ENCODE peak calls at places on chromosomes 2 and 18, in eight cellular contexts. One of them, this sample, is unnamed.

GRCh38 chr2:9750224-9751215 is 92.8 kb upstream of the TAF1B start:
- DNase-seq in activated gamma-delta T cell treated with Interleukin-2 at 50 U/mL for 16 hours: no peak
- DNase-seq in activated CD4-positive, alpha-beta T cell treated with anti-CD3 and anti-CD28 coated beads, Interleukin-2, amount 50 U/mL, for 1 hour: no peak
- DNase-seq in astrocyte of the spinal cord: no peak
- DNase-seq in stimulated activated CD4-positive, alpha-beta T cell treated with anti-CD3 and anti-CD28 coated beads, Interleukin-2, amount 100 ng/mL, for 48 hours: no peak
- DNase-seq in heart right ventricle: no peak
- DNase-seq in stimulated activated CD8-positive, alpha-beta memory T cell treated with anti-CD3 and anti-CD28 coated beads, Interleukin-12 subunit alpha, Interleukin-12 subunit beta, amount 100 ng/mL, for 4 hours: no peak
- DNase-seq in naive thymus-derived CD8-positive, alpha-beta T cell: no peak
- DNase-seq in this sample: peak

GRCh38 chr2:69222984-69223658 is 163.9 kb downstream of the GFPT1 start:
- DNase-seq in activated gamma-delta T cell treated with Interleukin-2 at 50 U/mL for 16 hours: no peak
- DNase-seq in activated CD4-positive, alpha-beta T cell treated with anti-CD3 and anti-CD28 coated beads, Interleukin-2, amount 50 U/mL, for 1 hour: no peak
- DNase-seq in astrocyte of the spinal cord: peak
- DNase-seq in stimulated activated CD4-positive, alpha-beta T cell treated with anti-CD3 and anti-CD28 coated beads, Interleukin-2, amount 100 ng/mL, for 48 hours: no peak
- DNase-seq in heart right ventricle: peak
- DNase-seq in stimulated activated CD8-positive, alpha-beta memory T cell treated with anti-CD3 and anti-CD28 coated beads, Interleukin-12 subunit alpha, Interleukin-12 subunit beta, amount 100 ng/mL, for 4 hours: no peak
- DNase-seq in naive thymus-derived CD8-positive, alpha-beta T cell: no peak
- DNase-seq in this sample: no peak

GRCh38 chr2:179031731-179032408 is 18.1 kb downstream of the CCDC141 start:
- DNase-seq in activated gamma-delta T cell treated with Interleukin-2 at 50 U/mL for 16 hours: no peak
- DNase-seq in activated CD4-positive, alpha-beta T cell treated with anti-CD3 and anti-CD28 coated beads, Interleukin-2, amount 50 U/mL, for 1 hour: no peak
- DNase-seq in astrocyte of the spinal cord: peak
- DNase-seq in stimulated activated CD4-positive, alpha-beta T cell treated with anti-CD3 and anti-CD28 coated beads, Interleukin-2, amount 100 ng/mL, for 48 hours: no peak
- DNase-seq in heart right ventricle: no peak
- DNase-seq in stimulated activated CD8-positive, alpha-beta memory T cell treated with anti-CD3 and anti-CD28 coated beads, Interleukin-12 subunit alpha, Interleukin-12 subunit beta, amount 100 ng/mL, for 4 hours: no peak
- DNase-seq in naive thymus-derived CD8-positive, alpha-beta T cell: peak
- DNase-seq in this sample: no peak

GRCh38 chr18:9684901-9685738 is 23.0 kb upstream of the RAB31 start:
- DNase-seq in activated gamma-delta T cell treated with Interleukin-2 at 50 U/mL for 16 hours: no peak
- DNase-seq in activated CD4-positive, alpha-beta T cell treated with anti-CD3 and anti-CD28 coated beads, Interleukin-2, amount 50 U/mL, for 1 hour: no peak
- DNase-seq in astrocyte of the spinal cord: peak
- DNase-seq in stimulated activated CD4-positive, alpha-beta T cell treated with anti-CD3 and anti-CD28 coated beads, Interleukin-2, amount 100 ng/mL, for 48 hours: no peak
- DNase-seq in heart right ventricle: peak
- DNase-seq in stimulated activated CD8-positive, alpha-beta memory T cell treated with anti-CD3 and anti-CD28 coated beads, Interleukin-12 subunit alpha, Interleukin-12 subunit beta, amount 100 ng/mL, for 4 hours: no peak
- DNase-seq in naive thymus-derived CD8-positive, alpha-beta T cell: no peak
- DNase-seq in this sample: no peak

GRCh38 chr2:114700440-114700839 is 258.0 kb downstream of the DPP10 start:
- DNase-seq in activated gamma-delta T cell treated with Interleukin-2 at 50 U/mL for 16 hours: no peak
- DNase-seq in activated CD4-positive, alpha-beta T cell treated with anti-CD3 and anti-CD28 coated beads, Interleukin-2, amount 50 U/mL, for 1 hour: no peak
- DNase-seq in astrocyte of the spinal cord: no peak
- DNase-seq in stimulated activated CD4-positive, alpha-beta T cell treated with anti-CD3 and anti-CD28 coated beads, Interleukin-2, amount 100 ng/mL, for 48 hours: no peak
- DNase-seq in heart right ventricle: no peak
- DNase-seq in stimulated activated CD8-positive, alpha-beta memory T cell treated with anti-CD3 and anti-CD28 coated beads, Interleukin-12 subunit alpha, Interleukin-12 subunit beta, amount 100 ng/mL, for 4 hours: no peak
- DNase-seq in naive thymus-derived CD8-positive, alpha-beta T cell: no peak
- DNase-seq in this sample: no peak

GRCh38 chr2:54981409-54981808 is 68.8 kb downstream of the RTN4 start:
- DNase-seq in activated gamma-delta T cell treated with Interleukin-2 at 50 U/mL for 16 hours: no peak
- DNase-seq in activated CD4-positive, alpha-beta T cell treated with anti-CD3 and anti-CD28 coated beads, Interleukin-2, amount 50 U/mL, for 1 hour: no peak
- DNase-seq in astrocyte of the spinal cord: no peak
- DNase-seq in stimulated activated CD4-positive, alpha-beta T cell treated with anti-CD3 and anti-CD28 coated beads, Interleukin-2, amount 100 ng/mL, for 48 hours: no peak
- DNase-seq in heart right ventricle: no peak
- DNase-seq in stimulated activated CD8-positive, alpha-beta memory T cell treated with anti-CD3 and anti-CD28 coated beads, Interleukin-12 subunit alpha, Interleukin-12 subunit beta, amount 100 ng/mL, for 4 hours: no peak
- DNase-seq in naive thymus-derived CD8-positive, alpha-beta T cell: no peak
- DNase-seq in this sample: no peak

GRCh38 chr2:42843611-42844010 is 51.2 kb upstream of the HAAO start:
- DNase-seq in activated gamma-delta T cell treated with Interleukin-2 at 50 U/mL for 16 hours: no peak
- DNase-seq in activated CD4-positive, alpha-beta T cell treated with anti-CD3 and anti-CD28 coated beads, Interleukin-2, amount 50 U/mL, for 1 hour: no peak
- DNase-seq in astrocyte of the spinal cord: no peak
- DNase-seq in stimulated activated CD4-positive, alpha-beta T cell treated with anti-CD3 and anti-CD28 coated beads, Interleukin-2, amount 100 ng/mL, for 48 hours: no peak
- DNase-seq in heart right ventricle: no peak
- DNase-seq in stimulated activated CD8-positive, alpha-beta memory T cell treated with anti-CD3 and anti-CD28 coated beads, Interleukin-12 subunit alpha, Interleukin-12 subunit beta, amount 100 ng/mL, for 4 hours: no peak
- DNase-seq in naive thymus-derived CD8-positive, alpha-beta T cell: no peak
- DNase-seq in this sample: no peak

GRCh38 chr18:34707670-34708069 is 2.4 kb upstream of the DTNA start:
- DNase-seq in activated gamma-delta T cell treated with Interleukin-2 at 50 U/mL for 16 hours: no peak
- DNase-seq in activated CD4-positive, alpha-beta T cell treated with anti-CD3 and anti-CD28 coated beads, Interleukin-2, amount 50 U/mL, for 1 hour: no peak
- DNase-seq in astrocyte of the spinal cord: peak
- DNase-seq in stimulated activated CD4-positive, alpha-beta T cell treated with anti-CD3 and anti-CD28 coated beads, Interleukin-2, amount 100 ng/mL, for 48 hours: no peak
- DNase-seq in heart right ventricle: no peak
- DNase-seq in stimulated activated CD8-positive, alpha-beta memory T cell treated with anti-CD3 and anti-CD28 coated beads, Interleukin-12 subunit alpha, Interleukin-12 subunit beta, amount 100 ng/mL, for 4 hours: no peak
- DNase-seq in naive thymus-derived CD8-positive, alpha-beta T cell: no peak
- DNase-seq in this sample: no peak

GRCh38 chr2:218983263-218983970 is 1.6 kb downstream of the FEV start:
- DNase-seq in activated gamma-delta T cell treated with Interleukin-2 at 50 U/mL for 16 hours: no peak
- DNase-seq in activated CD4-positive, alpha-beta T cell treated with anti-CD3 and anti-CD28 coated beads, Interleukin-2, amount 50 U/mL, for 1 hour: no peak
- DNase-seq in astrocyte of the spinal cord: no peak
- DNase-seq in stimulated activated CD4-positive, alpha-beta T cell treated with anti-CD3 and anti-CD28 coated beads, Interleukin-2, amount 100 ng/mL, for 48 hours: no peak
- DNase-seq in heart right ventricle: no peak
- DNase-seq in stimulated activated CD8-positive, alpha-beta memory T cell treated with anti-CD3 and anti-CD28 coated beads, Interleukin-12 subunit alpha, Interleukin-12 subunit beta, amount 100 ng/mL, for 4 hours: no peak
- DNase-seq in naive thymus-derived CD8-positive, alpha-beta T cell: no peak
- DNase-seq in this sample: no peak

GRCh38 chr18:62426191-62426488 is 96.7 kb upstream of the ZCCHC2 start:
- DNase-seq in activated gamma-delta T cell treated with Interleukin-2 at 50 U/mL for 16 hours: no peak
- DNase-seq in activated CD4-positive, alpha-beta T cell treated with anti-CD3 and anti-CD28 coated beads, Interleukin-2, amount 50 U/mL, for 1 hour: no peak
- DNase-seq in astrocyte of the spinal cord: no peak
- DNase-seq in stimulated activated CD4-positive, alpha-beta T cell treated with anti-CD3 and anti-CD28 coated beads, Interleukin-2, amount 100 ng/mL, for 48 hours: no peak
- DNase-seq in heart right ventricle: no peak
- DNase-seq in stimulated activated CD8-positive, alpha-beta memory T cell treated with anti-CD3 and anti-CD28 coated beads, Interleukin-12 subunit alpha, Interleukin-12 subunit beta, amount 100 ng/mL, for 4 hours: no peak
- DNase-seq in naive thymus-derived CD8-positive, alpha-beta T cell: no peak
- DNase-seq in this sample: no peak

GRCh38 chr2:161123531-161124030 is 36.6 kb upstream of the TANK start:
- DNase-seq in activated gamma-delta T cell treated with Interleukin-2 at 50 U/mL for 16 hours: no peak
- DNase-seq in activated CD4-positive, alpha-beta T cell treated with anti-CD3 and anti-CD28 coated beads, Interleukin-2, amount 50 U/mL, for 1 hour: no peak
- DNase-seq in astrocyte of the spinal cord: no peak
- DNase-seq in stimulated activated CD4-positive, alpha-beta T cell treated with anti-CD3 and anti-CD28 coated beads, Interleukin-2, amount 100 ng/mL, for 48 hours: no peak
- DNase-seq in heart right ventricle: no peak
- DNase-seq in stimulated activated CD8-positive, alpha-beta memory T cell treated with anti-CD3 and anti-CD28 coated beads, Interleukin-12 subunit alpha, Interleukin-12 subunit beta, amount 100 ng/mL, for 4 hours: no peak
- DNase-seq in naive thymus-derived CD8-positive, alpha-beta T cell: no peak
- DNase-seq in this sample: no peak

GRCh38 chr2:55408098-55408882 is 11.4 kb downstream of the CCDC88A start:
- DNase-seq in activated gamma-delta T cell treated with Interleukin-2 at 50 U/mL for 16 hours: no peak
- DNase-seq in activated CD4-positive, alpha-beta T cell treated with anti-CD3 and anti-CD28 coated beads, Interleukin-2, amount 50 U/mL, for 1 hour: no peak
- DNase-seq in astrocyte of the spinal cord: peak
- DNase-seq in stimulated activated CD4-positive, alpha-beta T cell treated with anti-CD3 and anti-CD28 coated beads, Interleukin-2, amount 100 ng/mL, for 48 hours: no peak
- DNase-seq in heart right ventricle: no peak
- DNase-seq in stimulated activated CD8-positive, alpha-beta memory T cell treated with anti-CD3 and anti-CD28 coated beads, Interleukin-12 subunit alpha, Interleukin-12 subunit beta, amount 100 ng/mL, for 4 hours: no peak
- DNase-seq in naive thymus-derived CD8-positive, alpha-beta T cell: no peak
- DNase-seq in this sample: no peak

GRCh38 chr2:137886432-137886831 is 77.8 kb upstream of the HNMT start:
- DNase-seq in activated gamma-delta T cell treated with Interleukin-2 at 50 U/mL for 16 hours: no peak
- DNase-seq in activated CD4-positive, alpha-beta T cell treated with anti-CD3 and anti-CD28 coated beads, Interleukin-2, amount 50 U/mL, for 1 hour: no peak
- DNase-seq in astrocyte of the spinal cord: no peak
- DNase-seq in stimulated activated CD4-positive, alpha-beta T cell treated with anti-CD3 and anti-CD28 coated beads, Interleukin-2, amount 100 ng/mL, for 48 hours: no peak
- DNase-seq in heart right ventricle: no peak
- DNase-seq in stimulated activated CD8-positive, alpha-beta memory T cell treated with anti-CD3 and anti-CD28 coated beads, Interleukin-12 subunit alpha, Interleukin-12 subunit beta, amount 100 ng/mL, for 4 hours: no peak
- DNase-seq in naive thymus-derived CD8-positive, alpha-beta T cell: no peak
- DNase-seq in this sample: no peak

GRCh38 chr2:85111819-85112281 is 21.3 kb upstream of the TCF7L1 start:
- DNase-seq in activated gamma-delta T cell treated with Interleukin-2 at 50 U/mL for 16 hours: no peak
- DNase-seq in activated CD4-positive, alpha-beta T cell treated with anti-CD3 and anti-CD28 coated beads, Interleukin-2, amount 50 U/mL, for 1 hour: no peak
- DNase-seq in astrocyte of the spinal cord: peak
- DNase-seq in stimulated activated CD4-positive, alpha-beta T cell treated with anti-CD3 and anti-CD28 coated beads, Interleukin-2, amount 100 ng/mL, for 48 hours: no peak
- DNase-seq in heart right ventricle: no peak
- DNase-seq in stimulated activated CD8-positive, alpha-beta memory T cell treated with anti-CD3 and anti-CD28 coated beads, Interleukin-12 subunit alpha, Interleukin-12 subunit beta, amount 100 ng/mL, for 4 hours: no peak
- DNase-seq in naive thymus-derived CD8-positive, alpha-beta T cell: no peak
- DNase-seq in this sample: no peak

GRCh38 chr2:102397167-102397566 is 25.8 kb upstream of the IL18RAP start:
- DNase-seq in activated gamma-delta T cell treated with Interleukin-2 at 50 U/mL for 16 hours: no peak
- DNase-seq in activated CD4-positive, alpha-beta T cell treated with anti-CD3 and anti-CD28 coated beads, Interleukin-2, amount 50 U/mL, for 1 hour: no peak
- DNase-seq in astrocyte of the spinal cord: no peak
- DNase-seq in stimulated activated CD4-positive, alpha-beta T cell treated with anti-CD3 and anti-CD28 coated beads, Interleukin-2, amount 100 ng/mL, for 48 hours: no peak
- DNase-seq in heart right ventricle: no peak
- DNase-seq in stimulated activated CD8-positive, alpha-beta memory T cell treated with anti-CD3 and anti-CD28 coated beads, Interleukin-12 subunit alpha, Interleukin-12 subunit beta, amount 100 ng/mL, for 4 hours: no peak
- DNase-seq in naive thymus-derived CD8-positive, alpha-beta T cell: no peak
- DNase-seq in this sample: no peak

GRCh38 chr2:68663371-68664156 is 20.2 kb downstream of the PROKR1 start:
- DNase-seq in activated gamma-delta T cell treated with Interleukin-2 at 50 U/mL for 16 hours: no peak
- DNase-seq in activated CD4-positive, alpha-beta T cell treated with anti-CD3 and anti-CD28 coated beads, Interleukin-2, amount 50 U/mL, for 1 hour: no peak
- DNase-seq in astrocyte of the spinal cord: no peak
- DNase-seq in stimulated activated CD4-positive, alpha-beta T cell treated with anti-CD3 and anti-CD28 coated beads, Interleukin-2, amount 100 ng/mL, for 48 hours: no peak
- DNase-seq in heart right ventricle: no peak
- DNase-seq in stimulated activated CD8-positive, alpha-beta memory T cell treated with anti-CD3 and anti-CD28 coated beads, Interleukin-12 subunit alpha, Interleukin-12 subunit beta, amount 100 ng/mL, for 4 hours: no peak
- DNase-seq in naive thymus-derived CD8-positive, alpha-beta T cell: no peak
- DNase-seq in this sample: no peak

GRCh38 chr2:111100765-111101162 is 19.9 kb upstream of the BCL2L11 start:
- DNase-seq in activated gamma-delta T cell treated with Interleukin-2 at 50 U/mL for 16 hours: no peak
- DNase-seq in activated CD4-positive, alpha-beta T cell treated with anti-CD3 and anti-CD28 coated beads, Interleukin-2, amount 50 U/mL, for 1 hour: no peak
- DNase-seq in astrocyte of the spinal cord: no peak
- DNase-seq in stimulated activated CD4-positive, alpha-beta T cell treated with anti-CD3 and anti-CD28 coated beads, Interleukin-2, amount 100 ng/mL, for 48 hours: no peak
- DNase-seq in heart right ventricle: no peak
- DNase-seq in stimulated activated CD8-positive, alpha-beta memory T cell treated with anti-CD3 and anti-CD28 coated beads, Interleukin-12 subunit alpha, Interleukin-12 subunit beta, amount 100 ng/mL, for 4 hours: no peak
- DNase-seq in naive thymus-derived CD8-positive, alpha-beta T cell: no peak
- DNase-seq in this sample: no peak

GRCh38 chr18:13245481-13246000 is 27.0 kb downstream of the LDLRAD4 start:
- DNase-seq in activated gamma-delta T cell treated with Interleukin-2 at 50 U/mL for 16 hours: no peak
- DNase-seq in activated CD4-positive, alpha-beta T cell treated with anti-CD3 and anti-CD28 coated beads, Interleukin-2, amount 50 U/mL, for 1 hour: no peak
- DNase-seq in astrocyte of the spinal cord: no peak
- DNase-seq in stimulated activated CD4-positive, alpha-beta T cell treated with anti-CD3 and anti-CD28 coated beads, Interleukin-2, amount 100 ng/mL, for 48 hours: no peak
- DNase-seq in heart right ventricle: no peak
- DNase-seq in stimulated activated CD8-positive, alpha-beta memory T cell treated with anti-CD3 and anti-CD28 coated beads, Interleukin-12 subunit alpha, Interleukin-12 subunit beta, amount 100 ng/mL, for 4 hours: no peak
- DNase-seq in naive thymus-derived CD8-positive, alpha-beta T cell: no peak
- DNase-seq in this sample: no peak

GRCh38 chr18:56641714-56642331 is 3.4 kb upstream of the TXNL1 start:
- DNase-seq in activated gamma-delta T cell treated with Interleukin-2 at 50 U/mL for 16 hours: no peak
- DNase-seq in activated CD4-positive, alpha-beta T cell treated with anti-CD3 and anti-CD28 coated beads, Interleukin-2, amount 50 U/mL, for 1 hour: no peak
- DNase-seq in astrocyte of the spinal cord: peak
- DNase-seq in stimulated activated CD4-positive, alpha-beta T cell treated with anti-CD3 and anti-CD28 coated beads, Interleukin-2, amount 100 ng/mL, for 48 hours: no peak
- DNase-seq in heart right ventricle: no peak
- DNase-seq in stimulated activated CD8-positive, alpha-beta memory T cell treated with anti-CD3 and anti-CD28 coated beads, Interleukin-12 subunit alpha, Interleukin-12 subunit beta, amount 100 ng/mL, for 4 hours: no peak
- DNase-seq in naive thymus-derived CD8-positive, alpha-beta T cell: no peak
- DNase-seq in this sample: no peak

GRCh38 chr18:49250819-49251388 is 209.5 kb downstream of the DYM start:
- DNase-seq in activated gamma-delta T cell treated with Interleukin-2 at 50 U/mL for 16 hours: no peak
- DNase-seq in activated CD4-positive, alpha-beta T cell treated with anti-CD3 and anti-CD28 coated beads, Interleukin-2, amount 50 U/mL, for 1 hour: no peak
- DNase-seq in astrocyte of the spinal cord: peak
- DNase-seq in stimulated activated CD4-positive, alpha-beta T cell treated with anti-CD3 and anti-CD28 coated beads, Interleukin-2, amount 100 ng/mL, for 48 hours: no peak
- DNase-seq in heart right ventricle: no peak
- DNase-seq in stimulated activated CD8-positive, alpha-beta memory T cell treated with anti-CD3 and anti-CD28 coated beads, Interleukin-12 subunit alpha, Interleukin-12 subunit beta, amount 100 ng/mL, for 4 hours: no peak
- DNase-seq in naive thymus-derived CD8-positive, alpha-beta T cell: no peak
- DNase-seq in this sample: no peak

GRCh38 chr2:46296216-46296839 is 879 bp upstream of the EPAS1 start:
- DNase-seq in activated gamma-delta T cell treated with Interleukin-2 at 50 U/mL for 16 hours: no peak
- DNase-seq in activated CD4-positive, alpha-beta T cell treated with anti-CD3 and anti-CD28 coated beads, Interleukin-2, amount 50 U/mL, for 1 hour: no peak
- DNase-seq in astrocyte of the spinal cord: peak
- DNase-seq in stimulated activated CD4-positive, alpha-beta T cell treated with anti-CD3 and anti-CD28 coated beads, Interleukin-2, amount 100 ng/mL, for 48 hours: no peak
- DNase-seq in heart right ventricle: peak
- DNase-seq in stimulated activated CD8-positive, alpha-beta memory T cell treated with anti-CD3 and anti-CD28 coated beads, Interleukin-12 subunit alpha, Interleukin-12 subunit beta, amount 100 ng/mL, for 4 hours: no peak
- DNase-seq in naive thymus-derived CD8-positive, alpha-beta T cell: no peak
- DNase-seq in this sample: no peak

GRCh38 chr2:239765911-239766310 is 259.2 kb downstream of the NDUFA10 start:
- DNase-seq in activated gamma-delta T cell treated with Interleukin-2 at 50 U/mL for 16 hours: no peak
- DNase-seq in activated CD4-positive, alpha-beta T cell treated with anti-CD3 and anti-CD28 coated beads, Interleukin-2, amount 50 U/mL, for 1 hour: no peak
- DNase-seq in astrocyte of the spinal cord: no peak
- DNase-seq in stimulated activated CD4-positive, alpha-beta T cell treated with anti-CD3 and anti-CD28 coated beads, Interleukin-2, amount 100 ng/mL, for 48 hours: no peak
- DNase-seq in heart right ventricle: no peak
- DNase-seq in stimulated activated CD8-positive, alpha-beta memory T cell treated with anti-CD3 and anti-CD28 coated beads, Interleukin-12 subunit alpha, Interleukin-12 subunit beta, amount 100 ng/mL, for 4 hours: no peak
- DNase-seq in naive thymus-derived CD8-positive, alpha-beta T cell: no peak
- DNase-seq in this sample: no peak

GRCh38 chr2:19872302-19872701 is 29.5 kb downstream of the TTC32 start:
- DNase-seq in activated gamma-delta T cell treated with Interleukin-2 at 50 U/mL for 16 hours: no peak
- DNase-seq in activated CD4-positive, alpha-beta T cell treated with anti-CD3 and anti-CD28 coated beads, Interleukin-2, amount 50 U/mL, for 1 hour: no peak
- DNase-seq in astrocyte of the spinal cord: no peak
- DNase-seq in stimulated activated CD4-positive, alpha-beta T cell treated with anti-CD3 and anti-CD28 coated beads, Interleukin-2, amount 100 ng/mL, for 48 hours: no peak
- DNase-seq in heart right ventricle: no peak
- DNase-seq in stimulated activated CD8-positive, alpha-beta memory T cell treated with anti-CD3 and anti-CD28 coated beads, Interleukin-12 subunit alpha, Interleukin-12 subunit beta, amount 100 ng/mL, for 4 hours: no peak
- DNase-seq in naive thymus-derived CD8-positive, alpha-beta T cell: no peak
- DNase-seq in this sample: no peak

GRCh38 chr2:67561411-67561965 is 164.4 kb downstream of the ETAA1 start:
- DNase-seq in activated gamma-delta T cell treated with Interleukin-2 at 50 U/mL for 16 hours: no peak
- DNase-seq in activated CD4-positive, alpha-beta T cell treated with anti-CD3 and anti-CD28 coated beads, Interleukin-2, amount 50 U/mL, for 1 hour: no peak
- DNase-seq in astrocyte of the spinal cord: peak
- DNase-seq in stimulated activated CD4-positive, alpha-beta T cell treated with anti-CD3 and anti-CD28 coated beads, Interleukin-2, amount 100 ng/mL, for 48 hours: no peak
- DNase-seq in heart right ventricle: peak
- DNase-seq in stimulated activated CD8-positive, alpha-beta memory T cell treated with anti-CD3 and anti-CD28 coated beads, Interleukin-12 subunit alpha, Interleukin-12 subunit beta, amount 100 ng/mL, for 4 hours: no peak
- DNase-seq in naive thymus-derived CD8-positive, alpha-beta T cell: no peak
- DNase-seq in this sample: no peak

GRCh38 chr2:191631754-191632153 is 46.2 kb upstream of the NABP1 start:
- DNase-seq in activated gamma-delta T cell treated with Interleukin-2 at 50 U/mL for 16 hours: no peak
- DNase-seq in activated CD4-positive, alpha-beta T cell treated with anti-CD3 and anti-CD28 coated beads, Interleukin-2, amount 50 U/mL, for 1 hour: no peak
- DNase-seq in astrocyte of the spinal cord: peak
- DNase-seq in stimulated activated CD4-positive, alpha-beta T cell treated with anti-CD3 and anti-CD28 coated beads, Interleukin-2, amount 100 ng/mL, for 48 hours: no peak
- DNase-seq in heart right ventricle: peak
- DNase-seq in stimulated activated CD8-positive, alpha-beta memory T cell treated with anti-CD3 and anti-CD28 coated beads, Interleukin-12 subunit alpha, Interleukin-12 subunit beta, amount 100 ng/mL, for 4 hours: no peak
- DNase-seq in naive thymus-derived CD8-positive, alpha-beta T cell: no peak
- DNase-seq in this sample: no peak

GRCh38 chr2:137118140-137118539 is 352.8 kb downstream of the THSD7B start:
- DNase-seq in activated gamma-delta T cell treated with Interleukin-2 at 50 U/mL for 16 hours: no peak
- DNase-seq in activated CD4-positive, alpha-beta T cell treated with anti-CD3 and anti-CD28 coated beads, Interleukin-2, amount 50 U/mL, for 1 hour: no peak
- DNase-seq in astrocyte of the spinal cord: no peak
- DNase-seq in stimulated activated CD4-positive, alpha-beta T cell treated with anti-CD3 and anti-CD28 coated beads, Interleukin-2, amount 100 ng/mL, for 48 hours: no peak
- DNase-seq in heart right ventricle: no peak
- DNase-seq in stimulated activated CD8-positive, alpha-beta memory T cell treated with anti-CD3 and anti-CD28 coated beads, Interleukin-12 subunit alpha, Interleukin-12 subunit beta, amount 100 ng/mL, for 4 hours: no peak
- DNase-seq in naive thymus-derived CD8-positive, alpha-beta T cell: no peak
- DNase-seq in this sample: no peak

GRCh38 chr2:104443137-104443536 is 410.8 kb upstream of the POU3F3 start:
- DNase-seq in activated gamma-delta T cell treated with Interleukin-2 at 50 U/mL for 16 hours: no peak
- DNase-seq in activated CD4-positive, alpha-beta T cell treated with anti-CD3 and anti-CD28 coated beads, Interleukin-2, amount 50 U/mL, for 1 hour: no peak
- DNase-seq in astrocyte of the spinal cord: no peak
- DNase-seq in stimulated activated CD4-positive, alpha-beta T cell treated with anti-CD3 and anti-CD28 coated beads, Interleukin-2, amount 100 ng/mL, for 48 hours: no peak
- DNase-seq in heart right ventricle: no peak
- DNase-seq in stimulated activated CD8-positive, alpha-beta memory T cell treated with anti-CD3 and anti-CD28 coated beads, Interleukin-12 subunit alpha, Interleukin-12 subunit beta, amount 100 ng/mL, for 4 hours: no peak
- DNase-seq in naive thymus-derived CD8-positive, alpha-beta T cell: peak
- DNase-seq in this sample: no peak

GRCh38 chr2:150567771-150568278 is 80.4 kb upstream of the RND3 start:
- DNase-seq in activated gamma-delta T cell treated with Interleukin-2 at 50 U/mL for 16 hours: no peak
- DNase-seq in activated CD4-positive, alpha-beta T cell treated with anti-CD3 and anti-CD28 coated beads, Interleukin-2, amount 50 U/mL, for 1 hour: no peak
- DNase-seq in astrocyte of the spinal cord: no peak
- DNase-seq in stimulated activated CD4-positive, alpha-beta T cell treated with anti-CD3 and anti-CD28 coated beads, Interleukin-2, amount 100 ng/mL, for 48 hours: no peak
- DNase-seq in heart right ventricle: no peak
- DNase-seq in stimulated activated CD8-positive, alpha-beta memory T cell treated with anti-CD3 and anti-CD28 coated beads, Interleukin-12 subunit alpha, Interleukin-12 subunit beta, amount 100 ng/mL, for 4 hours: no peak
- DNase-seq in naive thymus-derived CD8-positive, alpha-beta T cell: no peak
- DNase-seq in this sample: no peak